ENCODE peak calls at places on chromosomes 6 and 20, in ten cellular contexts. L is EL; W is NCI-H187 treated with DMSO at 0.1 percent for 48 hours; F is endothelial cell; C is BE2C; S is brain pericyte; K is Karpas-422; H is activated gamma-delta T cell treated with anti-CD3 and anti-CD28 coated beads, Interleukin-2, amount 50 U/mL, for 16 hours; E is activated T-helper 1 cell treated with Interleukin-2 at 50 U/mL for 16 hours; V is posterior cingulate gyrus. B is an unnamed sample.

GRCh38 chr6:144027927-144028587 is 20.0 kb upstream of the PLAGL1 start:
- DNase-seq in L (no peak), W (no peak), F (no peak), C (no peak), S (no peak), K (no peak), H (no peak), E (no peak), V (no peak), B (no peak)

GRCh38 chr6:149060300-149060984 is 257.1 kb upstream of the TAB2 start:
- DNase-seq in L (no peak), W (no peak), F (no peak), C (peak), S (no peak), K (no peak), H (peak), E (peak), V (no peak), B (no peak)

GRCh38 chr6:79872986-79873385 is 74.4 kb downstream of the ELOVL4 start:
- DNase-seq in L (peak), W (no peak), F (no peak), C (no peak), S (no peak), K (no peak), H (no peak), E (no peak), V (no peak), B (no peak)

GRCh38 chr6:33429745-33430042 is 9.8 kb downstream of the SYNGAP1 start:
- DNase-seq in L (no peak), W (no peak), F (no peak), C (no peak), S (no peak), K (no peak), H (no peak), E (no peak), V (no peak), B (no peak)

GRCh38 chr6:163960128-163960527 is 545.6 kb downstream of the QKI start:
- DNase-seq in L (no peak), W (no peak), F (no peak), C (no peak), S (no peak), K (no peak), H (no peak), E (no peak), V (no peak), B (no peak)

GRCh38 chr6:44235891-44236516 is 10.9 kb upstream of the HSP90AB1 start:
- DNase-seq in L (no peak), W (no peak), F (no peak), C (no peak), S (no peak), K (no peak), H (no peak), E (no peak), V (no peak), B (no peak)

GRCh38 chr20:36479938-36480337 is 61.4 kb upstream of the MYL9 start:
- DNase-seq in L (no peak), W (no peak), F (no peak), C (no peak), S (no peak), K (no peak), H (no peak), E (no peak), V (no peak), B (no peak)

GRCh38 chr6:41022294-41022693 is 16.7 kb downstream of the UNC5CL start:
- DNase-seq in L (peak), W (no peak), F (no peak), C (no peak), S (no peak), K (no peak), H (no peak), E (no peak), V (no peak), B (no peak)

GRCh38 chr6:164039954-164040375 is 625.4 kb downstream of the QKI start:
- DNase-seq in L (no peak), W (no peak), F (no peak), C (no peak), S (no peak), K (no peak), H (peak), E (peak), V (peak), B (peak)

GRCh38 chr20:56347628-56348305 is 11.0 kb upstream of the FAM210B start:
- DNase-seq in L (no peak), W (no peak), F (no peak), C (no peak), S (no peak), K (no peak), H (no peak), E (no peak), V (no peak), B (no peak)

GRCh38 chr6:167643223-167643622 is 183.5 kb upstream of the AFDN start:
- DNase-seq in L (no peak), W (no peak), F (no peak), C (no peak), S (no peak), K (no peak), H (no peak), E (no peak), V (peak), B (no peak)

GRCh38 chr20:50848341-50848808 is 53.5 kb downstream of the BCAS4 start:
- DNase-seq in L (no peak), W (no peak), F (no peak), C (no peak), S (no peak), K (peak), H (no peak), E (no peak), V (no peak), B (no peak)

GRCh38 chr20:46810442-46811327 is 84.0 kb upstream of the EYA2 start:
- DNase-seq in L (no peak), W (no peak), F (no peak), C (no peak), S (no peak), K (no peak), H (no peak), E (no peak), V (no peak), B (no peak)

GRCh38 chr20:58905236-58905635 is 52.7 kb downstream of the GNAS start:
- DNase-seq in L (no peak), W (no peak), F (no peak), C (no peak), S (no peak), K (no peak), H (no peak), E (no peak), V (no peak), B (no peak)

GRCh38 chr6:80637312-80637711 is 530.8 kb downstream of the BCKDHB start:
- DNase-seq in L (peak), W (no peak), F (no peak), C (no peak), S (no peak), K (no peak), H (no peak), E (no peak), V (no peak), B (no peak)

GRCh38 chr20:39700527-39700926 is 738.4 kb downstream of the DHX35 start:
- DNase-seq in L (no peak), W (no peak), F (no peak), C (no peak), S (no peak), K (no peak), H (no peak), E (no peak), V (no peak), B (no peak)

GRCh38 chr6:129605962-129606361 is 104.0 kb downstream of the ARHGAP18 start:
- DNase-seq in L (no peak), W (no peak), F (no peak), C (no peak), S (no peak), K (no peak), H (no peak), E (no peak), V (no peak), B (no peak)

GRCh38 chr20:48604426-48604825 is 223.4 kb downstream of the PREX1 start:
- DNase-seq in L (no peak), W (no peak), F (no peak), C (no peak), S (no peak), K (no peak), H (no peak), E (no peak), V (peak), B (no peak)

GRCh38 chr6:98669371-98669770 is 165.0 kb upstream of the POU3F2 start:
- DNase-seq in L (no peak), W (no peak), F (no peak), C (no peak), S (no peak), K (no peak), H (no peak), E (no peak), V (no peak), B (peak)

GRCh38 chr20:56995635-56996075 is 270.8 kb downstream of the BMP7 start:
- DNase-seq in L (no peak), W (no peak), F (peak), C (peak), S (no peak), K (peak), H (no peak), E (no peak), V (no peak), B (no peak)

GRCh38 chr20:54021446-54022235 is 48.8 kb downstream of the BCAS1 start:
- DNase-seq in L (no peak), W (no peak), F (no peak), C (no peak), S (no peak), K (no peak), H (no peak), E (no peak), V (no peak), B (no peak)

GRCh38 chr6:71977860-71978259 is 91.5 kb downstream of the RIMS1 start:
- DNase-seq in L (peak), W (no peak), F (no peak), C (no peak), S (no peak), K (peak), H (no peak), E (no peak), V (no peak), B (no peak)

GRCh38 chr6:40315055-40315454 is 272.1 kb downstream of the LRFN2 start:
- DNase-seq in L (no peak), W (no peak), F (no peak), C (no peak), S (no peak), K (no peak), H (no peak), E (no peak), V (no peak), B (no peak)

GRCh38 chr20:6841128-6841527 is 73.6 kb downstream of the BMP2 start:
- DNase-seq in L (no peak), W (no peak), F (no peak), C (no peak), S (no peak), K (no peak), H (no peak), E (no peak), V (no peak), B (no peak)

GRCh38 chr6:39770476-39770875 is 21.7 kb upstream of the DAAM2 start:
- DNase-seq in L (no peak), W (no peak), F (no peak), C (no peak), S (no peak), K (no peak), H (no peak), E (no peak), V (no peak), B (no peak)

GRCh38 chr6:147438758-147439528 is 69.5 kb upstream of the SAMD5 start:
- DNase-seq in L (no peak), W (no peak), F (no peak), C (no peak), S (no peak), K (no peak), H (no peak), E (no peak), V (no peak), B (no peak)

GRCh38 chr20:3068986-3069900 is 2.2 kb upstream of the OXT start:
- DNase-seq in L (peak), W (no peak), F (no peak), C (no peak), S (no peak), K (peak), H (no peak), E (no peak), V (no peak), B (peak)

GRCh38 chr6:54282186-54282585 is 26.1 kb upstream of the TINAG start:
- DNase-seq in L (peak), W (no peak), F (no peak), C (no peak), S (no peak), K (no peak), H (no peak), E (no peak), V (no peak), B (no peak)

GRCh38 chr6:3194535-3195376 is 32.7 kb downstream of the TUBB2B start:
- DNase-seq in L (no peak), W (no peak), F (peak), C (peak), S (no peak), K (no peak), H (no peak), E (no peak), V (peak), B (no peak)

GRCh38 chr6:166601956-166602355 is 15.5 kb upstream of the RAMACL start:
- DNase-seq in L (no peak), W (no peak), F (no peak), C (no peak), S (no peak), K (no peak), H (no peak), E (no peak), V (no peak), B (no peak)

GRCh38 chr6:37135835-37136694 is 33.9 kb upstream of the PIM1 start:
- DNase-seq in L (no peak), W (no peak), F (no peak), C (no peak), S (no peak), K (no peak), H (no peak), E (no peak), V (no peak), B (no peak)

GRCh38 chr6:136737343-136738177 is 54.7 kb downstream of the MAP3K5 start:
- DNase-seq in L (peak), W (no peak), F (no peak), C (no peak), S (no peak), K (no peak), H (no peak), E (no peak), V (no peak), B (no peak)

B was measured in NCI-H2107.